ENCODE peak calls at places on chromosomes 7 and 10, in nine cellular contexts. Q is BJ, I is lung, V is PC-3, X is ascending aorta, C is GM12865, K is lower leg skin, S is sigmoid colon, W is suprapubic skin. G is an unnamed sample.

GRCh38 chr10:90925078-90926029 is 4.5 kb upstream of the ANKRD1 start:
- DNase-seq in C (no peak), V (no peak), X (no peak), Q (no peak), W (no peak), I (no peak), K (no peak), S (no peak), G (no peak)

GRCh38 chr10:44975487-44976331 is 2.9 kb downstream of the DEPP1 start:
- DNase-seq in W (peak; percentile 73), K (no peak), V (peak; percentile 75), X (no peak), I (no peak), C (peak; percentile 70), Q (no peak), S (peak; percentile 90), G (no peak)

GRCh38 chr10:33146189-33146524 is 188.1 kb upstream of the ITGB1 start:
- DNase-seq in Q (no peak), I (no peak), C (no peak), W (no peak), X (no peak), V (no peak), S (no peak), K (no peak), G (no peak)

GRCh38 chr10:104128214-104128613 is 6.2 kb downstream of the SFR1 start:
- DNase-seq in K (no peak), Q (no peak), C (no peak), X (no peak), I (no peak), S (no peak), W (no peak), V (peak; percentile 60), G (no peak)

GRCh38 chr10:88233870-88234269 is 349.2 kb downstream of the RNLS start:
- DNase-seq in I (no peak), V (no peak), K (no peak), Q (no peak), X (no peak), W (no peak), S (no peak), C (no peak), G (no peak)

GRCh38 chr7:140540142-140540777 is 61.0 kb upstream of the MKRN1 start:
- DNase-seq in K (no peak), I (no peak), W (no peak), S (no peak), C (no peak), X (no peak), V (no peak), Q (no peak), G (no peak)

GRCh38 chr7:112084506-112084905 is 121.7 kb downstream of the DOCK4 start:
- DNase-seq in C (peak; percentile 58), S (no peak), K (no peak), Q (no peak), X (no peak), W (no peak), I (no peak), V (no peak), G (no peak)

GRCh38 chr7:150916670-150917069 is 61.5 kb downstream of the KCNH2 start:
- DNase-seq in S (no peak), W (no peak), I (no peak), X (no peak), Q (no peak), V (no peak), K (no peak), C (no peak), G (no peak)

GRCh38 chr10:119521443-119522204 is 20.9 kb downstream of the RGS10 start:
- DNase-seq in X (no peak), S (no peak), I (no peak), Q (peak; percentile 60), W (no peak), V (peak; percentile 84), C (no peak), K (no peak), G (no peak)

GRCh38 chr7:47580175-47580701 is 1.7 kb downstream of the TNS3 start:
- DNase-seq in I (no peak), X (no peak), S (no peak), V (peak; percentile 71), Q (no peak), K (no peak), W (no peak), C (no peak), G (no peak)

GRCh38 chr7:37297546-37297945 is 151.1 kb downstream of the ELMO1 start:
- DNase-seq in K (no peak), Q (no peak), V (no peak), W (no peak), I (no peak), S (no peak), X (no peak), C (no peak), G (no peak)

GRCh38 chr10:78542536-78542935 is 508.9 kb downstream of the RPS24 start:
- DNase-seq in C (no peak), Q (no peak), K (no peak), W (no peak), X (no peak), S (peak; percentile 56), V (no peak), I (no peak), G (no peak)

GRCh38 chr10:87867453-87867852 is 4.0 kb downstream of the PTEN start:
- DNase-seq in Q (no peak), K (no peak), X (no peak), I (no peak), V (peak; percentile 28), C (no peak), W (no peak), S (no peak), G (no peak)

GRCh38 chr10:114278884-114279191 is 39.8 kb downstream of the VWA2 start:
- DNase-seq in K (no peak), C (no peak), S (no peak), W (no peak), I (no peak), X (no peak), Q (no peak), V (no peak), G (no peak)

GRCh38 chr7:135939-136338 is 56.4 kb upstream of the FAM20C start:
- DNase-seq in W (no peak), I (no peak), K (no peak), V (no peak), X (no peak), Q (no peak), C (no peak), S (no peak), G (no peak)

GRCh38 chr7:7911339-7911738 is 57.3 kb upstream of the GLCCI1 start:
- DNase-seq in V (peak; percentile 87), S (no peak), C (no peak), X (no peak), I (no peak), W (no peak), K (no peak), Q (peak; percentile 40), G (peak; percentile 10)

GRCh38 chr10:17059197-17059688 is 70.4 kb downstream of the CUBN start:
- DNase-seq in I (no peak), K (no peak), W (no peak), X (no peak), V (peak; percentile 66), S (no peak), C (no peak), Q (no peak), G (peak; percentile 86)

DNA sequence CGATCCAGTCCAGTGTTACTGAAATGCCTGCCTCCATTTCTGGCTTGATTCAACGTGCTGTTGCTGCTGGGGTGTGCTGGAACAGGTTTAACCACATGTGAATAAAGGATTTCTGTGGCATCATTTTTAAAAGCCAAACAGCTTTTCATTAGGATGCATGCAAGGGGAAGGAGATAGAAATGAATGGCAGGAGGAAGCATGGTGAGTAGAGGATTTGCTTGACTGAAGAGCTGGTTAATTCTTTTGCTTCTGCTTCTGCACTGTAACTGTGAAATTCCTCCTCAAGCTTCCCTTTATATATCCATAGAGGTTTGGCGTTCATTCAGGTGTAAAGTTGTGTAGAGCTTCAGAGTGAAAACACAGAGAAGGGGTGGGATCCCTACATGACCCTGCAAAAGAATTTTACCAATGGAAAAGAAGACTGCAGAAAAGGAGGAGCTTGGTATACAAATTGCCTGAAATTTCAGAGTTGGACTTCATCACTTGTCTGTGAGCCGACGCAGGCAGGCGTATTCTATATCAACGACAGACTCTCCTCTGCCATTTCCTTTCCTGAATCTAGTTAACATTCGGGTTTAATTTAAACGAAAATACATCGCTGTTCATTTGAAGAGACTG is at the start of gene SOSTDC1:
- DNase-seq in C (no peak), V (peak; percentile 13), Q (no peak), S (no peak), K (no peak), W (no peak), X (no peak), I (no peak), G (no peak)
- H3K4me3 ChIP-seq in C (no peak within 1 kb of the TSS), V (peak within 1 kb of the TSS; percentile 32), Q (no peak within 1 kb of the TSS), S (peak within 1 kb of the TSS; percentile 15), K (peak within 1 kb of the TSS; percentile 5), W (peak within 1 kb of the TSS; percentile 30), X (no peak within 1 kb of the TSS), I (no peak within 1 kb of the TSS), G (peak within 1 kb of the TSS; percentile 4)

GRCh38 chr10:29270883-29271282 is 18.0 kb upstream of the LYZL1 start:
- DNase-seq in Q (no peak), S (no peak), W (no peak), C (no peak), I (no peak), K (no peak), X (no peak), V (no peak), G (no peak)
- TF ChIP-seq CTCF in Q (no peak), S (no peak), W (no peak), C (no peak), I (no peak), K (no peak), X (no peak), V (no peak), G (no peak)

DNA sequence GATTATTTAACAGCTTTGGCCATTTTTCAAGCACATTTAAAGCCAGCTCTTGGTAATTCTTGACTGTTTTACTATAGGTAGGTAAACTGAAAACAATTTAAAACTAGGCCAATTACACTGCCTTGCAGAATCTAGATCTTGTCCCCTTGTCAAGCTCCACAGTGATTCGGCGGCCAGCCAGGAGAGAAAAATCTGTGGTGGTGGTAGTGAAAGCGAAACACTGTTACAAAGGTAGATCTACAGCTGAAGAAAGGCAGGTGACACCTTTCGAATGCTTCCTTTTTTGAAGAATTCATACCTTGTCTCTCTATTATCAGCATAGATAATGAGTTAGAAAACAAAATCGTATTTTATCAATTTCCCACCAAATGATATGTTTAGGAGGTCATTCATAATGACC is 218.3 kb downstream of the POU6F2 start:
- DNase-seq in V (no peak), C (no peak), I (no peak), S (no peak), X (no peak), W (no peak), K (no peak), Q (no peak), G (no peak)
- H3K4me3 ChIP-seq in V (no peak overlapping the region), C (no peak overlapping the region), I (no peak overlapping the region), S (no peak overlapping the region), X (no peak overlapping the region), W (no peak overlapping the region), K (no peak overlapping the region), Q (no peak overlapping the region), G (no peak overlapping the region)

DNA sequence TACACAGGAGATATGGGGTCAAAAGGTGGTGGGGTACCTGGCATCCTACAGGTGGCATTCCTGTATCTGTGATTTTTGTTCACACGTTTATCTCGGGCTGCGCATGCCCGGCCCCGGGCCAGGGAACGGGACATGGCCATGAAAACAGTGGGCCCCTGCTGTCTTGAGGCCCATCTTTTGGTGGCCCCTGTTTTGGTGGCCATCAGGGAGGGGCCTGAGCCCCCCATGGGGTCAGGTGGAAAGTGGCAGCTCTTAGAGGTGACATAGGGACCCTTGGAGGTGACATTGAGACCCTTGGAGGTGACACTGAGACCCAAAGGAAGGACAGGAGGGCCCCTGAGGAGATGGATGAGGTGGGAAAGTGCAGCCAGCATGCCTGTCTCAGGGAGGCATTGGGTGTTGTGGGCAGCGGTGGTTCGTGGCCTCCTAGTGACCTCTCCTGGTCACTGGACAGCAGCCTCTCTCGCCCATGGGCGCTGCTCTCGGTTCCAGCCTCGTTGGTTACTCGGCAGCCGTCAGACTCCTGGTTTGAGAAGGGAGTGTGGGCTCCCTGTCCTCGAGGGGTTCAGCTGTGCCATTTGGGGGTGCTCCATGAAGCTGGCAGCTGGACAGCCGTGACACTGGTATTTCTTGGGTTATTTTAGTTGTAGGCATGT is 39.9 kb downstream of the INPP5A start:
- DNase-seq in I (no peak), W (peak; percentile 59), X (no peak), S (peak; percentile 75), K (no peak), Q (no peak), V (peak; percentile 9), C (no peak), G (no peak)
- TF ChIP-seq CTCF in I (no peak), W (no peak), X (peak; percentile 68), S (peak; percentile 20), K (no peak), Q (peak; percentile 5), V (peak; percentile 38), C (no peak), G (peak; percentile 20)